ENCODE peak calls at places on chromosomes 6 and 20, in ten cellular contexts. B is IMR-90, L is body of pancreas, Q is adrenal gland, W is HepG2, P is heart left ventricle, J is tibial nerve, S is breast epithelium, Z is A549, K is stomach. F is an unnamed sample.

GRCh38 chr20:32050851-32051556 is 1.0 kb upstream of the HCK start:
- DNase-seq in B (no peak), L (peak), Q (peak), W (no peak), P (peak), J (no peak), S (no peak), Z (no peak), K (no peak), F (no peak)

GRCh38 chr20:25079171-25079570 is 2.8 kb downstream of the VSX1 start:
- DNase-seq in B (no peak), L (no peak), Q (no peak), W (no peak), P (no peak), J (no peak), S (no peak), Z (no peak), K (peak), F (no peak)

GRCh38 chr6:117404548-117404947 is 21.2 kb downstream of the ROS1 start:
- DNase-seq in B (peak), L (no peak), Q (no peak), W (no peak), P (no peak), J (no peak), S (no peak), Z (no peak), K (no peak), F (no peak)

GRCh38 chr6:152099816-152100618 is 292.5 kb downstream of the ESR1 start:
- DNase-seq in B (peak), L (peak), Q (peak), W (no peak), P (peak), J (no peak), S (no peak), Z (no peak), K (no peak), F (no peak)

GRCh38 chr6:137665342-137665741 is 171.1 kb upstream of the OLIG3 start:
- DNase-seq in B (no peak), L (no peak), Q (no peak), W (no peak), P (no peak), J (no peak), S (no peak), Z (no peak), K (no peak), F (no peak)

GRCh38 chr6:149987602-149988107 is 23.9 kb downstream of the ULBP1 start:
- DNase-seq in B (no peak), L (no peak), Q (no peak), W (no peak), P (no peak), J (no peak), S (no peak), Z (no peak), K (no peak), F (no peak)

GRCh38 chr6:134287863-134288537 is 29.9 kb downstream of the SGK1 start:
- DNase-seq in B (peak), L (no peak), Q (no peak), W (no peak), P (no peak), J (no peak), S (no peak), Z (peak), K (no peak), F (no peak)

GRCh38 chr20:63785646-63786255 is 45.3 kb downstream of the ZBTB46 start:
- DNase-seq in B (no peak), L (no peak), Q (no peak), W (no peak), P (no peak), J (no peak), S (no peak), Z (no peak), K (no peak), F (no peak)

GRCh38 chr6:84344005-84344404 is 116.6 kb upstream of the CEP162 start:
- DNase-seq in B (no peak), L (no peak), Q (no peak), W (no peak), P (no peak), J (no peak), S (no peak), Z (no peak), K (no peak), F (no peak)

GRCh38 chr6:108838101-108838717 is 10.0 kb upstream of the ARMC2 start:
- DNase-seq in B (peak), L (no peak), Q (no peak), W (no peak), P (no peak), J (no peak), S (no peak), Z (peak), K (no peak), F (no peak)

GRCh38 chr20:51156041-51156795 is 133.3 kb upstream of the KCNG1 start:
- DNase-seq in B (peak), L (peak), Q (no peak), W (no peak), P (no peak), J (no peak), S (peak), Z (no peak), K (no peak), F (peak)

GRCh38 chr20:55186228-55186627 is 710.8 kb downstream of the DOK5 start:
- DNase-seq in B (no peak), L (no peak), Q (no peak), W (no peak), P (no peak), J (no peak), S (no peak), Z (no peak), K (no peak), F (no peak)

GRCh38 chr6:12538881-12539357 is 177.6 kb upstream of the PHACTR1 start:
- DNase-seq in B (no peak), L (peak), Q (peak), W (peak), P (peak), J (peak), S (no peak), Z (peak), K (peak), F (peak)

GRCh38 chr6:411402-412145 is 20.0 kb downstream of the IRF4 start:
- DNase-seq in B (no peak), L (no peak), Q (no peak), W (no peak), P (no peak), J (no peak), S (no peak), Z (no peak), K (no peak), F (no peak)

GRCh38 chr6:37048851-37049734 is 43.6 kb downstream of the FGD2 start:
- DNase-seq in B (peak), L (peak), Q (no peak), W (no peak), P (no peak), J (no peak), S (no peak), Z (no peak), K (peak), F (peak)

GRCh38 chr6:79687759-79688158 is 56.6 kb downstream of the SH3BGRL2 start:
- DNase-seq in B (no peak), L (peak), Q (no peak), W (peak), P (no peak), J (no peak), S (no peak), Z (no peak), K (no peak), F (no peak)

DNA sequence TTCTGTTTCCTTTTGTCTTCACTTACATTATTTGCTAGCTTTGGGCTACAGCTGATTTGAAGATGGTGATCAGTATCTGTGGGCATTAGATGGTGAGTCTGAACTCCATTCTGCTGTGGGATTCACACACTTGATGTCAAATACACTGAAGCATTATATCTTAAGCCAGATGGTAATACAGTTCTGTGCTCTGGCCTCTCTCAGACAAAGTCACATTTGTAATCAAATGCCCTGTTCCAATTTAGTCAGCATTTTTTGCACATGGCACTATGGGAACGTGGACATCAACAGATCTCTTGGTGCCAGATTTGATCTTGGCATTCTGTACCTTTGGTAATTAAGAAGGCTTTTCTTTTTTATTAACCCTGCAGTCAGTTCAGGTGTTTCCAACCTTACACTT is 56.0 kb downstream of the SASH1 start:
- DNase-seq in B (no peak), L (no peak), Q (no peak), W (no peak), P (no peak), J (no peak), S (no peak), Z (no peak), K (no peak), F (no peak)
- H3K4me3 ChIP-seq in B (no peak), L (no peak), Q (no peak), W (no peak), P (no peak), J (no peak), S (no peak), Z (no peak), K (no peak), F (no peak)

GRCh38 chr6:43770417-43771209 is 602 bp downstream of the VEGFA start:
- DNase-seq in B (peak), L (peak), Q (peak), W (peak), P (peak), J (peak), S (peak), Z (peak), K (peak), F (peak)
- TF ChIP-seq POLR2A in B (no peak), L (peak), Q (peak), W (no peak), P (peak), J (peak), S (no peak), Z (peak), K (no peak), F (peak)

GRCh38 chr6:139124887-139125672 is 9.8 kb upstream of the HECA start:
- DNase-seq in B (peak), L (peak), Q (peak), W (peak), P (peak), J (peak), S (no peak), Z (peak), K (peak), F (no peak)
- H3K4me3 ChIP-seq in B (no peak), L (no peak), Q (no peak), W (no peak), P (no peak), J (no peak), S (no peak), Z (no peak), K (no peak), F (no peak)

GRCh38 chr6:28104392-28105250 is 19.8 kb upstream of the ZSCAN16 start:
- DNase-seq in B (peak), L (peak), Q (peak), W (peak), P (peak), J (peak), S (peak), Z (peak), K (peak), F (peak)
- TF ChIP-seq POLR2A in B (peak), L (peak), Q (peak), W (peak), P (no peak), J (peak), S (peak), Z (peak), K (no peak), F (peak)

DNA sequence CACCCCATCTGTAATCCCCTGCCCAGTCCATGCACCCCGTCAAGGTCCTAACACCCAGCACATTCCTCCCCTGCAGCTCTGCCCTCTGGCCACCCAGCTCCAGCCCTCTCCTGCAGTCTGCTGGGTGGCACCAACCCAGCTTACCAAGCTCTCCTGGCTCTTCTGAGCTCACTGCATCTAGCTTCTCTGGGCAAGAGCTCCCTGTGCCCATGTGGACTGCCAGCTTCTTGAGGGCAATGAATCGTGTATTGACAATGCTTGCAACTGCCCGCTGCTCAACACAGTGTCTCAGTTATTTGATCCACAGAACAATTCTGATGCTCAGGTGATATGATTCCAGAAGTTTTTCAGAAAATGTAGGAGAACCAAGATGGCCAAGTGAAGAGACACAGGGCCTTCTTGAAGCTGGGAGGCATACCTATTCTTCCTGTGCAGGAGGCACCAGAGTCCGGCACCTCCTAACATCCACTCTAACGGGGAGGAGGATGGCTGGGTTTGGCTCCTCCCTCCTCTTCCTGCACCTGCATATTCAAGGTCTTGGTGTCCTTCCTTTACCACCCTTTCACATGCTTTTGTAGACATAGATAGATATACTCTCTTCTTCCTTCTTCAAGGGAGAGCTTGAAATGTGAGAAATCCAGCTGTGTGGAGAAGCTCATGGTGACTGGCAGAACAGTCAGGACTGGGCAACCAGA is 85.6 kb downstream of the TRERF1 start:
- DNase-seq in B (no peak), L (no peak), Q (no peak), W (no peak), P (no peak), J (no peak), S (no peak), Z (no peak), K (no peak), F (no peak)
- H3K4me3 ChIP-seq in B (no peak), L (no peak), Q (no peak), W (no peak), P (no peak), J (no peak), S (no peak), Z (no peak), K (no peak), F (no peak)

DNA sequence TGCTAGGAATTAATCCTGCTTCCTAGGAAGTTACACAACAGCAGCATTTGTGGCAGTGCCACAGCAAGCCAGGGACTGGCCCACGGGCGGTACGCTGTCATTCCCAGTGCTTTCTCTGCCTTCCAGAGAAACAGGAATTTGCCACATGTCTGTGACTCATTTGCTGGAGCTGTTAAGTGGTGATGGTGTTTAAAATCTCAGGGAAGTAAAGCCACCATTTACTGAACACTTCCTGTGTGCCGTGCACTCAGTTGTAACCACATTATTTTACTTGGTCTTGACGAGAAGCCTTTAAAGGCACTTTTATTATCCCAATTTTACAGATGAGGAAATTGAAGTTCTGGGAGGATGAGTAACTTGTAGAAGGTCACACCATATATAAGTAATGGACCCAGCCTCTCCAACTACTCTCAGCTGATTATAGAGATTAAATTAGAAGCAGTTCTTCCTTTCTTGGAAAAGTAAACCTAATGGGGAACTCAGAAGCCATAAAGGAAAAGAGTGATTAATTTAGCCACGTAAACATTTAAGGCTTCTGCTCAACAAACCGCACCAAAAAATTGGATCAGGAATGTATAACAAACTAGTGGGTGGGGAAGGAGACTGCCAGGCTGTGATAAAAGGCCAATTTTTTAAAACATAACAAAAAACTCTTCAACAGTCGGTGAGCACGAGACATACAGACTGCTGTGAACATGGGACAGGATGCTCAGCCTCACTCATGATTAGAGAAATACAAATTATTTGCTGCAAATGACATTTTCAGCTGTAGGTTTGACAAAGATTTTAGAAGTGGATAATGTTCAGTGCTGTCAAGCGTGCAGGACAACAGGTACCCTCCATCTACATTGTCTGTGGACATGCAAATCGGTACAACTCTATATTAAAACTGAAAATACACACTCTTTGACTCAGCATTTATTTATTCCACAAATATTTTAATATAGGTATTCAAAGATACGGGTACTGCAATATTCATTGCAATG is 311.2 kb downstream of the NRN1 start:
- DNase-seq in B (peak), L (no peak), Q (no peak), W (no peak), P (no peak), J (no peak), S (no peak), Z (no peak), K (no peak), F (no peak)
- TF ChIP-seq POLR2A in B (no peak), L (no peak), Q (no peak), W (no peak), P (no peak), J (no peak), S (no peak), Z (no peak), K (no peak), F (no peak)

GRCh38 chr6:43972915-43973304 is 154.3 kb downstream of the MRPL14 start:
- DNase-seq in B (peak), L (peak), Q (peak), W (no peak), P (peak), J (no peak), S (peak), Z (no peak), K (peak), F (peak)

GRCh38 chr6:43974643-43975235 is 152.5 kb downstream of the MRPL14 start:
- DNase-seq in B (peak), L (no peak), Q (no peak), W (no peak), P (no peak), J (no peak), S (no peak), Z (no peak), K (no peak), F (no peak)

GRCh38 chr6:43971776-43972126 is 155.5 kb downstream of the MRPL14 start:
- DNase-seq in B (no peak), L (no peak), Q (no peak), W (no peak), P (no peak), J (no peak), S (no peak), Z (no peak), K (no peak), F (no peak)

GRCh38 chr6:43972179-43972914 is 154.9 kb downstream of the MRPL14 start:
- DNase-seq in B (no peak), L (peak), Q (peak), W (no peak), P (no peak), J (no peak), S (no peak), Z (no peak), K (peak), F (no peak)

DNA sequence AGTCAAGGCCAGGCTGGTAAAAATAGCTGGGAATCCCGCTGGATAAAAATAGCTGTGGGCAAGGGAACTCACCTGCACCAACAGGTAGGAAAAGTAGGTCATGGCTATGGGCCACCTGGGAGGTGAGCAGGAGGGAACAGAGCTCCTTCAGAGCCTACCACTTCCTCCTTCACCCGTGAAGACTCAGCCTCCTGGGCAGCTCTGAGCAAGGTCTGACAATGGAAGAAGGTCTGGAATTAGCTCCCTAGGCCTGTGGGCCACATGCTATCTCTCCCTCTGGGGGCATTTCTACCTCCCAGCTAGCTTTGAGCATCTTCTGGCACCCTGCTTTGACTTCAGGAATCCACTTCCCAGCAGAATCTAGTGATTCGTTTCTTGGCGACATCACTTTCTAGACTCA is 153.9 kb downstream of the MRPL14 start:
- DNase-seq in B (no peak), L (peak), Q (peak), W (no peak), P (peak), J (no peak), S (peak), Z (no peak), K (peak), F (no peak)
- H3K4me3 ChIP-seq in B (no peak), L (no peak), Q (no peak), W (no peak), P (no peak), J (no peak), S (no peak), Z (no peak), K (no peak), F (no peak)

DNA sequence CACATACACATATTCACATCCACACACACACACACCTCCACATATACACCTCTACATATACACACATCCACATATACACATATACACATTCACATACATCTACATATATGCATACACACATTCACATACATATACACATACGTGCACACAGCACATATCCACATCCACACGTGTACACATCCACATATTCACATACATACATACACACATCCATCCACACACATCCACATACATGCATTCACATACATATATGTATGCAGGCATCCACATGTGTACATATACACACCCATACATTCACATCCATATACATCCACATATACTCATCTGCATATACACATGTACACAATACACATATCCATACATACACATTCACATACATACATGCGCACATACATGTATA is 25.6 kb upstream of the NKX2-2 start:
- DNase-seq in B (no peak), L (no peak), Q (no peak), W (no peak), P (no peak), J (no peak), S (no peak), Z (no peak), K (no peak), F (no peak)
- TF ChIP-seq POLR2A in B (no peak), L (no peak), Q (no peak), W (no peak), P (no peak), J (no peak), S (no peak), Z (no peak), K (no peak), F (no peak)